ENCODE peak calls at places on chromosomes 6 and 20, in six cellular contexts. D, G, C, K, N and A are unnamed samples.

GRCh38 chr20:52060794-52061714 is 130.5 kb downstream of the ZFP64 start:
- DNase-seq in D (no peak), G (no peak), C (no peak), K (peak; percentile 56), N (no peak), A (no peak)

GRCh38 chr6:3915076-3915791 is 66.1 kb downstream of the FAM50B start:
- DNase-seq in D (no peak), G (peak; percentile 7), C (no peak), K (no peak), N (no peak), A (no peak)

GRCh38 chr6:3157151-3157933 is at the start of gene TUBB2A:
- DNase-seq in D (peak; percentile 91), G (peak; percentile 85), C (peak; percentile 78), K (peak; percentile 89), N (peak; percentile 90), A (peak; percentile 88)

GRCh38 chr6:2403546-2403945 is 158.1 kb upstream of the GMDS start:
- DNase-seq in D (no peak), G (no peak), C (no peak), K (no peak), N (no peak), A (no peak)

GRCh38 chr20:20211274-20211987 is 156.5 kb upstream of the INSM1 start:
- DNase-seq in D (no peak), G (no peak), C (no peak), K (peak; percentile 23), N (no peak), A (no peak)

GRCh38 chr6:126180585-126180984 is 159.3 kb upstream of the CENPW start:
- DNase-seq in D (no peak), G (no peak), C (peak; percentile 96), K (no peak), N (no peak), A (no peak)

GRCh38 chr6:12009904-12010634 is 2.0 kb upstream of the HIVEP1 start:
- DNase-seq in D (no peak), G (no peak), C (peak; percentile 59), K (peak; percentile 20), N (peak; percentile 30), A (no peak)

GRCh38 chr20:2171266-2171790 is 69.7 kb downstream of the STK35 start:
- DNase-seq in D (peak; percentile 16), G (no peak), C (no peak), K (no peak), N (no peak), A (no peak)

GRCh38 chr6:44217332-44218143 is 812 bp downstream of the MYMX start:
- DNase-seq in D (peak; percentile 87), G (no peak), C (peak; percentile 14), K (no peak), N (peak; percentile 69), A (no peak)

GRCh38 chr6:98036344-98036743 is 753.3 kb upstream of the MMS22L start:
- DNase-seq in D (no peak), G (no peak), C (no peak), K (no peak), N (no peak), A (no peak)

GRCh38 chr6:33784787-33785186 is 4.1 kb downstream of the LEMD2 start:
- DNase-seq in D (no peak), G (no peak), C (no peak), K (no peak), N (no peak), A (no peak)
- H3K36me3 ChIP-seq in D (peaks cover 46% of the 10 kb centered on the region), G (peaks cover 68% of the 10 kb centered on the region), C (peaks cover 46% of the 10 kb centered on the region), K (peaks cover 52% of the 10 kb centered on the region), N (peaks cover 66% of the 10 kb centered on the region), A (peaks cover 26% of the 10 kb centered on the region)

GRCh38 chr6:6007311-6008113 is 787 bp upstream of the NRN1 start:
- DNase-seq in D (no peak), G (peak; percentile 89), C (no peak), K (peak; percentile 84), N (peak; percentile 41), A (no peak)
- TF ChIP-seq CTCF in D (peak; percentile 2), G (peak; percentile 80), C (no peak), K (peak; percentile 54), N (no peak), A (peak; percentile 57)

DNA sequence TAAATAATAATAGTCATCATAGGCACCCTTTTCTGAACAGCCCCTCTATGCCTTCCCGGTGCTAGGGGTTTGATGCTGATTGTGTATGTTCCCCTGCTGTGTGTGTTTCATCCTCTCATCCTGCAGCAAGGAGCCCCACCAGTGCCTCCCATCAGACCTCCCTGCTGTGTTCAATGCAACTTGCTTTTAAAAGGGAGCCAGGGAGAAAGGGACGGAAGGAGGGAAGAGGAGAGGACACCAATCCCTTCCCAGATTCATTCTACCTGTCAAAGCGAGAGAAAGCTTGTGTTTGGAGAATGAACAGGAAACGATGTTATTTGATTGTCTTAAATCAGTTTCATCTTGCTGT is 259.2 kb downstream of the ADGB start:
- DNase-seq in D (no peak), G (no peak), C (no peak), K (peak; percentile 26), N (no peak), A (no peak)
- H3K4me3 ChIP-seq in D (peak overlapping the region; percentile 43), G (no peak overlapping the region), C (no peak overlapping the region), K (no peak overlapping the region), N (peak overlapping the region; percentile 23), A (no peak overlapping the region)

GRCh38 chr20:44596876-44597275 is 14.5 kb downstream of the PKIG start:
- DNase-seq in D (no peak), G (no peak), C (no peak), K (no peak), N (no peak), A (no peak)
- H3K36me3 ChIP-seq in D (peaks cover 5% of the 10 kb centered on the region), G (peaks cover 87% of the 10 kb centered on the region), C (peaks cover 6% of the 10 kb centered on the region), K (peaks cover 4% of the 10 kb centered on the region), N (peaks cover 30% of the 10 kb centered on the region), A (no peaks in the 10 kb centered on the region)

DNA sequence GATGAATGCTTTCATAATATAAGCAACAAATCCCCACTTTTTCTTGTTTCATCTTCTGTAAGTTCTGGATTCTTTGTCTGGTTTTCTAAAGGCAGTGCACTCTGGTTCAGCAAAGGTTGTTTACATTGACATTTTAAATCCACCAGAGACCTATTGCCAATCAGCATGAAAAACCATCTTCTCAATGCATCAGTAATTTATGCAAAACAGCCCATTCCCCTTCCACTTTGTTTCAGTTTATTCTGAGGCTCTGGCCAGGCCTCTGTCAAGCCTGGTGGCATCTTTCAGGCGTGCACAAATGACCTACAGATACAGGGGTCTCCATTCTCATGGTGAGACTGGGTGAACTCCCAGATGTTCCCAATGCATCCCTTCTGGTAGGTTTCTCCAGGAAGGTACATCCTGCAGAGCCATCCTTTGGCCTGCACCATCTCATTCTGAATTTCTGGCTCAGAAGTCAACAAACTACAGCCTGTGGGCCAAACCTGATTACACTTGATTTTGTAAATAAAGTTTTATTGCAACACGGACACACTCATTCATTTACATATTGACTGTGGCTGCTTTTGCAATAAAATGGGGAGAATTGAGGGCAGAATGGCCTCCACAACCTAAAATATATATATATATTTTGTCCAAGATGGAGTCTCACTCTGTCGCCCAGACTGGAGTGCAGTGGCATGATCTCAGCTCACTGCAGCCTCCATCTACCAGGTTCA is 405.4 kb downstream of the PREX1 start:
- DNase-seq in D (no peak), G (no peak), C (no peak), K (no peak), N (no peak), A (no peak)
- TF ChIP-seq CTCF in D (no peak), G (no peak), C (no peak), K (no peak), N (no peak), A (no peak)